ENCODE peak calls at places on chromosome 20, in six cellular contexts. E is mesendoderm, Z is hepatocyte, T is psoas muscle, D is tibial artery, P is heart left ventricle. A is an unnamed sample.

GRCh38 chr20:46894579-46894958 is at the start of gene EYA2:
- DNase-seq in E (peak; percentile 29), Z (peak; percentile 42), T (peak; percentile 34), D (no peak), P (peak; percentile 34), A (no peak)

GRCh38 chr20:63955281-63955845 is 853 bp downstream of the UCKL1 start:
- DNase-seq in E (peak; percentile 40), Z (peak; percentile 69), T (peak; percentile 50), D (no peak), P (no peak), A (no peak)

GRCh38 chr20:54292186-54292585 is 84.3 kb downstream of the PFDN4 start:
- DNase-seq in E (no peak), Z (no peak), T (no peak), D (no peak), P (no peak), A (peak; percentile 20)

GRCh38 chr20:52047811-52048302 is 143.7 kb downstream of the ZFP64 start:
- DNase-seq in E (peak; percentile 14), Z (no peak), T (no peak), D (no peak), P (no peak), A (peak; percentile 33)

GRCh38 chr20:39702716-39703349 is 740.7 kb downstream of the DHX35 start:
- DNase-seq in E (no peak), Z (no peak), T (no peak), D (no peak), P (no peak), A (no peak)

GRCh38 chr20:33132858-33133615 is 34.9 kb upstream of the BPIFA2 start:
- DNase-seq in E (peak; percentile 10), Z (no peak), T (no peak), D (no peak), P (no peak), A (no peak)

GRCh38 chr20:3658708-3659491 is 4.3 kb downstream of the GFRA4 start:
- DNase-seq in E (no peak), Z (no peak), T (no peak), D (peak; percentile 39), P (no peak), A (no peak)

GRCh38 chr20:2332711-2333110 is 36.9 kb downstream of the TGM3 start:
- DNase-seq in E (no peak), Z (no peak), T (no peak), D (no peak), P (no peak), A (no peak)

GRCh38 chr20:7790189-7790588 is 150.1 kb downstream of the HAO1 start:
- DNase-seq in E (no peak), Z (no peak), T (no peak), D (no peak), P (no peak), A (peak; percentile 68)

GRCh38 chr20:33407796-33408195 is 6.5 kb upstream of the CDK5RAP1 start:
- DNase-seq in E (no peak), Z (no peak), T (no peak), D (no peak), P (no peak), A (no peak)

GRCh38 chr20:55038684-55039083 is 563.3 kb downstream of the DOK5 start:
- DNase-seq in E (no peak), Z (no peak), T (no peak), D (no peak), P (no peak), A (no peak)

GRCh38 chr20:44850883-44851282 is 34.6 kb upstream of the YWHAB start:
- DNase-seq in E (no peak), Z (no peak), T (no peak), D (no peak), P (no peak), A (no peak)

GRCh38 chr20:33299111-33299603 is 16.1 kb downstream of the BPIFB1 start:
- DNase-seq in E (peak; percentile 80), Z (peak; percentile 81), T (peak; percentile 61), D (peak; percentile 72), P (peak; percentile 67), A (peak; percentile 35)

GRCh38 chr20:9460518-9460917 is 53.9 kb upstream of the LAMP5 start:
- DNase-seq in E (no peak), Z (no peak), T (no peak), D (no peak), P (no peak), A (peak; percentile 16)

GRCh38 chr20:8255945-8256632 is 124.0 kb downstream of the PLCB1 start:
- DNase-seq in E (peak; percentile 7), Z (no peak), T (no peak), D (no peak), P (no peak), A (peak; percentile 80)

GRCh38 chr20:6051505-6051904 is 2.4 kb downstream of the LRRN4 start:
- DNase-seq in E (peak; percentile 77), Z (peak; percentile 46), T (no peak), D (no peak), P (no peak), A (peak; percentile 62)

GRCh38 chr20:48909910-48910309 is 11.6 kb upstream of the ARFGEF2 start:
- DNase-seq in E (no peak), Z (no peak), T (no peak), D (no peak), P (no peak), A (no peak)

GRCh38 chr20:48908661-48909316 is 12.7 kb upstream of the ARFGEF2 start:
- DNase-seq in E (no peak), Z (no peak), T (no peak), D (peak; percentile 24), P (no peak), A (no peak)

GRCh38 chr20:48916699-48917098 is 4.8 kb upstream of the ARFGEF2 start:
- DNase-seq in E (peak; percentile 32), Z (no peak), T (no peak), D (no peak), P (no peak), A (no peak)

GRCh38 chr20:48910360-48910781 is 11.1 kb upstream of the ARFGEF2 start:
- DNase-seq in E (peak; percentile 59), Z (no peak), T (no peak), D (no peak), P (no peak), A (no peak)

DNA sequence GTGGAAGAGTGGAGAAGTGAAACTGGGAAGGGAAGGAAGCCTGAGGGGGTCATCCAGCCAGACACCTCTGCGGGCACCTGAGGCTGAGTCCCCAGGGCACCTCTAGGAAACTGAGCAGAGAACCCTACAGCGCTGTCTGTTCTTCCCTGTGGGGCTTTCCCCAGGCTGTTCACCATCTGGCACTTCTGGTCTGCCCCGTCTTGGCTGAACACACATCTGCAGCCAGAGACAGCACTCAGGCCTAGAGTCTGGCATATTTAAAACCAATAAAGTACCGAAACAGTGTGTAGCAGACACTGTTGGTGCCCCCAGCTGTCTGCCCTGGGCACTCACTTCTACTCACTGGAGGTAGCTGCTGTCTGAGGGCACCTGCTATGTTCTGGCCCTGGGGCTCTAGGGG is 9.4 kb upstream of the ARFGEF2 start:
- DNase-seq in E (no peak), Z (no peak), T (no peak), D (no peak), P (no peak), A (no peak)
- H3K4me1 ChIP-seq in E (no peaks in the 10 kb centered on the region), Z (no peaks in the 10 kb centered on the region), T (no peaks in the 10 kb centered on the region), D (no peaks in the 10 kb centered on the region), P (no peaks in the 10 kb centered on the region), A (no peaks in the 10 kb centered on the region)

GRCh38 chr20:62737271-62737761 is 28.7 kb downstream of the NTSR1 start:
- DNase-seq in E (no peak), Z (no peak), T (no peak), D (peak; percentile 51), P (peak; percentile 24), A (no peak)
- H3K4me1 ChIP-seq in E (no peaks in the 10 kb centered on the region), Z (no peaks in the 10 kb centered on the region), T (no peaks in the 10 kb centered on the region), D (no peaks in the 10 kb centered on the region), P (no peaks in the 10 kb centered on the region), A (peaks cover 52% of the 10 kb centered on the region)

GRCh38 chr20:34709044-34709835 is 5.1 kb downstream of the TP53INP2 start:
- DNase-seq in E (peak; percentile 72), Z (peak; percentile 88), T (peak; percentile 85), D (peak; percentile 92), P (peak; percentile 86), A (peak; percentile 32)

GRCh38 chr20:34708621-34709043 is 4.5 kb downstream of the TP53INP2 start:
- DNase-seq in E (peak; percentile 45), Z (peak; percentile 63), T (peak; percentile 58), D (peak; percentile 77), P (peak; percentile 45), A (no peak)

GRCh38 chr20:34705383-34706021 is 1.4 kb downstream of the TP53INP2 start:
- DNase-seq in E (peak; percentile 23), Z (peak; percentile 70), T (no peak), D (peak; percentile 68), P (peak; percentile 71), A (peak; percentile 73)

GRCh38 chr20:34706022-34706875 is 2.1 kb downstream of the TP53INP2 start:
- DNase-seq in E (no peak), Z (no peak), T (no peak), D (no peak), P (no peak), A (no peak)

DNA sequence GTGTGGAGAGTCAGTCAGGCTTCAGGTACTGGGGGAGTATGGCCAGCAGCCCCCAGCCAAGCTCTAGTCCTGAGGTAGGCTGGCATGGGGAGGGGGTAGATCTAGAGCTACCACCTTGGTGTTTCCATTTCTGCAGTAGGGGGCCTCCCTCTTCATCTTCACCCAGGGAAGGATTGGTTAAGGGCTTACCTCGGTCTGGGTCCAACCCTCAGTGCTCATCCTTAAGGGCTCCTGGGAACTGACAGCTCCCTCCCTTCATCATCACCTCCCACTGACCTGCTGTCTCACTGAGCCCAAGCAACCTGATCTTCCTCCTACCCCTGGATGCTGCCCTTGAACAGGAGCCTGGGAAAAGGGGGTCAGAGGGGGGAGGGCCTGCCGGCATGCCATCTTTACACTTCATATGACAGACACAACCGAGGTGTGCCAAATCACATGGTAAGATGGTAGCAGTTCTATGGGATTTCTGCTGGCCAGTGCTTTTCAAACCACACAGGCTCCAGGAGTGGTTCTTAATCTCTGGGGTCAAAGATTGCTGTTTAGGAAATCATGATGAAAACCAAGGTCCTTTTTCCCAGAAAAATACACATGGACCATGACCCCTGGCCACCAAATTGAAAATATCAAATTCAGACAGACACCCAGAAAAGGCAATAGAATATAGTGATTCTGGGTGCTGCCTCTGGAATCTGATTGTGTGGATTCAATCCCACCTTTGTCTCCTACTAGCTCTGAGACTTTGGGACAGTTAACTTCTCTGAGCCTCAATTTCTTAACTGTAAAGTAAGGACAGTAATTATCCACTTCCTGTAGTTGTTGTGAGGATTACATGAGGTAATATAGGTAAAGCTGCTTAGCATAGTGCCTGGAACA is 3.0 kb downstream of the TP53INP2 start:
- DNase-seq in E (no peak), Z (no peak), T (no peak), D (no peak), P (no peak), A (no peak)
- H3K4me1 ChIP-seq in E (no peaks in the 10 kb centered on the region), Z (peaks cover 14% of the 10 kb centered on the region), T (peaks cover 30% of the 10 kb centered on the region), D (no peaks in the 10 kb centered on the region), P (no peaks in the 10 kb centered on the region), A (peaks cover 43% of the 10 kb centered on the region)

GRCh38 chr20:31841928-31842327 is 3.5 kb downstream of the FOXS1 start:
- DNase-seq in E (no peak), Z (peak; percentile 55), T (no peak), D (peak; percentile 92), P (peak; percentile 72), A (no peak)
- H3K4me1 ChIP-seq in E (peaks cover 14% of the 10 kb centered on the region), Z (peaks cover 46% of the 10 kb centered on the region), T (no peaks in the 10 kb centered on the region), D (no peaks in the 10 kb centered on the region), P (no peaks in the 10 kb centered on the region), A (peaks cover 24% of the 10 kb centered on the region)

A was measured in mammary epithelial cell.